ENCODE peak calls at places on chromosomes 7 and 10, in seven cellular contexts. O is mesenchymal stem cell, E is H1, V is H9, P is IMR-90, C is neuronal stem cell, Q is trophoblast cell. M is an unnamed sample. For H3K79me1, the result is how much of the 10 kb centered on the place peaks cover.

GRCh38 chr7:25979605-25980004 is 172.4 kb upstream of the NFE2L3 start:
- DNase-seq in O (no peak), C (no peak), V (no peak), P (no peak), Q (no peak), E (no peak), M (no peak)

GRCh38 chr10:101071885-101072433 is 10.2 kb downstream of the KAZALD1 start:
- DNase-seq in C (no peak), Q (no peak), V (no peak), P (no peak), O (no peak), E (no peak), M (no peak)

GRCh38 chr7:79789584-79790345 is 336.3 kb upstream of the MAGI2 start:
- DNase-seq in E (no peak), V (no peak), Q (peak), O (no peak), P (peak), C (no peak), M (no peak)

GRCh38 chr10:11578802-11579255 is 32.6 kb downstream of the USP6NL start:
- DNase-seq in V (no peak), P (no peak), Q (no peak), O (no peak), C (no peak), E (no peak), M (no peak)

GRCh38 chr7:140294454-140294853 is 103.9 kb downstream of the SLC37A3 start:
- DNase-seq in O (no peak), P (no peak), V (no peak), Q (no peak), E (no peak), C (no peak), M (no peak)

GRCh38 chr10:110083884-110084283 is 76.1 kb downstream of the ADD3 start:
- DNase-seq in O (peak), C (no peak), V (no peak), P (peak), E (no peak), Q (no peak), M (no peak)

GRCh38 chr10:77036993-77037734 is 600.4 kb downstream of the KCNMA1 start:
- DNase-seq in V (peak), C (peak), O (peak), E (peak), P (no peak), Q (peak), M (peak)

GRCh38 chr10:60238408-60239100 is 151.1 kb downstream of the ANK3 start:
- DNase-seq in Q (peak), P (peak), E (peak), O (peak), V (peak), C (no peak), M (peak)

GRCh38 chr7:919924-920341 is 34.5 kb downstream of the ADAP1 start:
- DNase-seq in Q (no peak), P (no peak), C (no peak), E (no peak), V (no peak), O (no peak), M (no peak)

GRCh38 chr10:123147635-123148413 is at the start of gene HMX2:
- DNase-seq in P (no peak), Q (no peak), E (no peak), V (peak), O (no peak), C (peak), M (peak)

GRCh38 chr7:88215295-88215694 is 4.5 kb downstream of the SRI start:
- DNase-seq in P (no peak), Q (no peak), C (no peak), O (no peak), V (no peak), E (no peak), M (no peak)

GRCh38 chr10:63116452-63117072 is 16.6 kb upstream of the NRBF2 start:
- DNase-seq in Q (peak), P (no peak), C (no peak), V (no peak), O (no peak), E (no peak), M (no peak)

GRCh38 chr7:76047811-76048667 is at the start of the genes MDH2 and STYXL1:
- DNase-seq in P (peak), Q (peak), V (peak), O (peak), C (peak), E (peak), M (peak)
- H2BK5ac ChIP-seq in P (peak), Q (peak), V (no peak), O (peak), C (peak), E (peak), M (peak)

GRCh38 chr10:95504187-95504800 is 56.9 kb downstream of the SORBS1 start:
- DNase-seq in Q (no peak), P (no peak), V (no peak), C (no peak), O (no peak), E (no peak), M (no peak)

GRCh38 chr10:95502377-95502776 is 58.8 kb downstream of the SORBS1 start:
- DNase-seq in P (no peak), E (no peak), V (no peak), C (no peak), O (no peak), Q (no peak), M (no peak)

GRCh38 chr10:95503012-95503411 is 58.2 kb downstream of the SORBS1 start:
- DNase-seq in P (no peak), O (no peak), E (no peak), C (no peak), V (no peak), Q (peak), M (no peak)

GRCh38 chr10:95505084-95505610 is 56.0 kb downstream of the SORBS1 start:
- DNase-seq in Q (no peak), E (no peak), V (no peak), O (no peak), P (no peak), C (no peak), M (no peak)

GRCh38 chr10:95503526-95503925 is 57.6 kb downstream of the SORBS1 start:
- DNase-seq in E (no peak), C (no peak), V (no peak), P (no peak), O (no peak), Q (no peak), M (no peak)
- H3K18ac ChIP-seq in E (no peak), C (no peak), V (no peak), P (no peak), O (no peak), Q (no peak), M (no peak)

GRCh38 chr10:89242340-89242680 is 9.3 kb downstream of the LIPA start:
- DNase-seq in V (no peak), Q (no peak), P (no peak), O (no peak), E (no peak), C (no peak), M (no peak)

GRCh38 chr10:89237849-89238248 is 13.7 kb downstream of the LIPA start:
- DNase-seq in P (no peak), C (no peak), E (no peak), Q (no peak), V (no peak), O (no peak), M (no peak)

GRCh38 chr10:89241491-89242339 is 9.9 kb downstream of the LIPA start:
- DNase-seq in Q (peak), C (no peak), E (no peak), P (peak), O (peak), V (no peak), M (no peak)

GRCh38 chr10:89236221-89236620 is 15.4 kb downstream of the LIPA start:
- DNase-seq in V (no peak), O (no peak), C (no peak), P (no peak), E (no peak), Q (no peak), M (no peak)

GRCh38 chr10:89238956-89239713 is 12.4 kb downstream of the LIPA start:
- DNase-seq in O (no peak), V (no peak), C (no peak), E (no peak), P (no peak), Q (no peak), M (peak)
- H3K79me1 ChIP-seq in O (under half), V (under half), C (under half), E (under half), P (under half), Q (under half), M (under half)

DNA sequence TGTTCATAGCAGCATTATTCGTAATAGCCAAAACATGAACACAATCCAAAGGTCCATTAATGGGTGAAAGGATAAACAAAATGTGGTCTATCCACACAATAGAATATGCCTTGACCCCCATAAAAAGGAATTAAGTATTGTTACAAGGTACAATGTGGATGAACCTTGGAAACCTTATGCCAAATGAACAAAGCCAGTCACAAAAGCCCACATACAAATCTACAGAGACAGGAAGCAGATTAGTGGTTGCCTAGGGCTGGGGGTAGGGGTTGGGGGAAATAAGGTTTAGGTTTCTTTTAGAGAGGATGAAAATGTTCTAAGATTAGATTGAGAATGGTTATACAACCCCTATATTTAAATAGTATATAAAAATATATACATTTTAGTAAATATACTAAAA is 34.8 kb downstream of the PIP4K2A start:
- DNase-seq in O (no peak), Q (no peak), V (no peak), E (no peak), P (no peak), C (no peak), M (no peak)
- H2BK5ac ChIP-seq in O (no peak), Q (no peak), V (no peak), E (no peak), P (no peak), C (no peak), M (no peak)

GRCh38 chr10:34739915-34740314 is 75.2 kb downstream of the PARD3 start:
- DNase-seq in O (peak), Q (peak), E (peak), P (peak), V (peak), C (peak), M (peak)
- H3K18ac ChIP-seq in O (peak), Q (no peak), E (peak), P (peak), V (no peak), C (no peak), M (no peak)

GRCh38 chr10:103669243-103669929 is 175.9 kb downstream of the NEURL1 start:
- DNase-seq in Q (no peak), E (no peak), P (peak), V (no peak), O (no peak), C (no peak), M (peak)
- H3K79me1 ChIP-seq in Q (under half), E (under half), P (half or more), V (under half), O (under half), C (under half), M (under half)

M was measured in mesendoderm.